ENCODE peak calls at places on chromosomes 11 and 22, in nine cellular contexts. One of them, this sample, is unnamed.

GRCh38 chr11:46149342-46149741 is 28.1 kb upstream of the PHF21A start:
- DNase-seq in H54: no peak
- DNase-seq in cardiac muscle cell: no peak
- DNase-seq in endothelial cell: no peak
- DNase-seq in kidney glomerular epithelial cell: no peak
- DNase-seq in mammary epithelial cell: no peak
- DNase-seq in stimulated activated CD4-positive, alpha-beta T cell treated with anti-CD3 and anti-CD28 coated beads, Interleukin-4, amount 100 ng/mL, for 1 hour: no peak
- DNase-seq in stimulated activated CD8-positive, alpha-beta memory T cell treated with anti-CD3 and anti-CD28 coated beads, Interleukin-15, amount 100 ng/mL, for 24 hours: no peak
- DNase-seq in hypothalamus: no peak
- DNase-seq in this sample: no peak

GRCh38 chr11:66218846-66219620 is 49.4 kb upstream of the RAB1B start:
- DNase-seq in endothelial cell: no peak
- DNase-seq in H54: no peak
- DNase-seq in cardiac muscle cell: no peak
- DNase-seq in stimulated activated CD4-positive, alpha-beta T cell treated with anti-CD3 and anti-CD28 coated beads, Interleukin-4, amount 100 ng/mL, for 1 hour: no peak
- DNase-seq in hypothalamus: no peak
- DNase-seq in mammary epithelial cell: no peak
- DNase-seq in kidney glomerular epithelial cell: no peak
- DNase-seq in stimulated activated CD8-positive, alpha-beta memory T cell treated with anti-CD3 and anti-CD28 coated beads, Interleukin-15, amount 100 ng/mL, for 24 hours: no peak
- DNase-seq in this sample: no peak

GRCh38 chr11:32178692-32179091 is 87.8 kb downstream of the RCN1 start:
- DNase-seq in kidney glomerular epithelial cell: no peak
- DNase-seq in mammary epithelial cell: no peak
- DNase-seq in stimulated activated CD8-positive, alpha-beta memory T cell treated with anti-CD3 and anti-CD28 coated beads, Interleukin-15, amount 100 ng/mL, for 24 hours: no peak
- DNase-seq in H54: no peak
- DNase-seq in cardiac muscle cell: no peak
- DNase-seq in endothelial cell: no peak
- DNase-seq in stimulated activated CD4-positive, alpha-beta T cell treated with anti-CD3 and anti-CD28 coated beads, Interleukin-4, amount 100 ng/mL, for 1 hour: no peak
- DNase-seq in hypothalamus: no peak
- DNase-seq in this sample: no peak

GRCh38 chr22:42662114-42663021 is 13.2 kb upstream of the CYB5R3 start:
- DNase-seq in endothelial cell: peak
- DNase-seq in stimulated activated CD4-positive, alpha-beta T cell treated with anti-CD3 and anti-CD28 coated beads, Interleukin-4, amount 100 ng/mL, for 1 hour: peak
- DNase-seq in stimulated activated CD8-positive, alpha-beta memory T cell treated with anti-CD3 and anti-CD28 coated beads, Interleukin-15, amount 100 ng/mL, for 24 hours: peak
- DNase-seq in kidney glomerular epithelial cell: peak
- DNase-seq in hypothalamus: no peak
- DNase-seq in mammary epithelial cell: peak
- DNase-seq in cardiac muscle cell: peak
- DNase-seq in H54: peak
- DNase-seq in this sample: peak

GRCh38 chr22:44596726-44597125 is 98.7 kb upstream of the RTL6 start:
- DNase-seq in stimulated activated CD4-positive, alpha-beta T cell treated with anti-CD3 and anti-CD28 coated beads, Interleukin-4, amount 100 ng/mL, for 1 hour: no peak
- DNase-seq in kidney glomerular epithelial cell: no peak
- DNase-seq in endothelial cell: no peak
- DNase-seq in mammary epithelial cell: no peak
- DNase-seq in hypothalamus: no peak
- DNase-seq in stimulated activated CD8-positive, alpha-beta memory T cell treated with anti-CD3 and anti-CD28 coated beads, Interleukin-15, amount 100 ng/mL, for 24 hours: no peak
- DNase-seq in cardiac muscle cell: no peak
- DNase-seq in H54: no peak
- DNase-seq in this sample: no peak

GRCh38 chr11:60316317-60316716 is 10.7 kb upstream of the MS4A6E start:
- DNase-seq in stimulated activated CD8-positive, alpha-beta memory T cell treated with anti-CD3 and anti-CD28 coated beads, Interleukin-15, amount 100 ng/mL, for 24 hours: no peak
- DNase-seq in cardiac muscle cell: no peak
- DNase-seq in mammary epithelial cell: no peak
- DNase-seq in stimulated activated CD4-positive, alpha-beta T cell treated with anti-CD3 and anti-CD28 coated beads, Interleukin-4, amount 100 ng/mL, for 1 hour: no peak
- DNase-seq in kidney glomerular epithelial cell: no peak
- DNase-seq in hypothalamus: no peak
- DNase-seq in H54: no peak
- DNase-seq in endothelial cell: no peak
- DNase-seq in this sample: no peak

GRCh38 chr11:60871378-60872061 is 4.2 kb downstream of the ZP1 start:
- DNase-seq in stimulated activated CD4-positive, alpha-beta T cell treated with anti-CD3 and anti-CD28 coated beads, Interleukin-4, amount 100 ng/mL, for 1 hour: no peak
- DNase-seq in cardiac muscle cell: peak
- DNase-seq in mammary epithelial cell: no peak
- DNase-seq in hypothalamus: no peak
- DNase-seq in kidney glomerular epithelial cell: no peak
- DNase-seq in H54: no peak
- DNase-seq in endothelial cell: no peak
- DNase-seq in stimulated activated CD8-positive, alpha-beta memory T cell treated with anti-CD3 and anti-CD28 coated beads, Interleukin-15, amount 100 ng/mL, for 24 hours: no peak
- DNase-seq in this sample: peak

GRCh38 chr11:74677131-74677530 is 54.1 kb downstream of the CHRDL2 start:
- DNase-seq in stimulated activated CD8-positive, alpha-beta memory T cell treated with anti-CD3 and anti-CD28 coated beads, Interleukin-15, amount 100 ng/mL, for 24 hours: no peak
- DNase-seq in endothelial cell: no peak
- DNase-seq in hypothalamus: no peak
- DNase-seq in cardiac muscle cell: peak
- DNase-seq in H54: no peak
- DNase-seq in stimulated activated CD4-positive, alpha-beta T cell treated with anti-CD3 and anti-CD28 coated beads, Interleukin-4, amount 100 ng/mL, for 1 hour: no peak
- DNase-seq in kidney glomerular epithelial cell: no peak
- DNase-seq in mammary epithelial cell: no peak
- DNase-seq in this sample: no peak

GRCh38 chr11:20964985-20965384 is 295.6 kb downstream of the NELL1 start:
- DNase-seq in kidney glomerular epithelial cell: no peak
- DNase-seq in mammary epithelial cell: peak
- DNase-seq in H54: no peak
- DNase-seq in hypothalamus: no peak
- DNase-seq in stimulated activated CD8-positive, alpha-beta memory T cell treated with anti-CD3 and anti-CD28 coated beads, Interleukin-15, amount 100 ng/mL, for 24 hours: no peak
- DNase-seq in endothelial cell: no peak
- DNase-seq in stimulated activated CD4-positive, alpha-beta T cell treated with anti-CD3 and anti-CD28 coated beads, Interleukin-4, amount 100 ng/mL, for 1 hour: no peak
- DNase-seq in cardiac muscle cell: no peak
- DNase-seq in this sample: no peak

GRCh38 chr11:26350002-26350401 is 18.1 kb downstream of the ANO3 start:
- DNase-seq in endothelial cell: no peak
- DNase-seq in kidney glomerular epithelial cell: no peak
- DNase-seq in stimulated activated CD4-positive, alpha-beta T cell treated with anti-CD3 and anti-CD28 coated beads, Interleukin-4, amount 100 ng/mL, for 1 hour: no peak
- DNase-seq in mammary epithelial cell: no peak
- DNase-seq in cardiac muscle cell: no peak
- DNase-seq in hypothalamus: no peak
- DNase-seq in H54: no peak
- DNase-seq in stimulated activated CD8-positive, alpha-beta memory T cell treated with anti-CD3 and anti-CD28 coated beads, Interleukin-15, amount 100 ng/mL, for 24 hours: no peak
- DNase-seq in this sample: no peak